ENCODE peak calls at places on chromosome 2, in six cellular contexts. T is A549, K is HCT116, W is K562, F is HepG2, O is GM12878. D is an unnamed sample.

GRCh38 chr2:26008095-26008494 is 25.8 kb upstream of the RAB10 start:
- DNase-seq in T (no peak), O (no peak), K (no peak), F (no peak), W (no peak), D (no peak)

GRCh38 chr2:38444247-38444646 is 67.2 kb upstream of the ATL2 start:
- DNase-seq in O (no peak), W (no peak), F (no peak), T (no peak), K (peak), D (no peak)

GRCh38 chr2:7625392-7626138 is 708.4 kb downstream of the RNF144A start:
- DNase-seq in W (no peak), O (peak), T (no peak), K (no peak), F (no peak), D (no peak)

GRCh38 chr2:36296798-36297197 is 58.8 kb upstream of the CRIM1 start:
- DNase-seq in T (no peak), F (no peak), W (no peak), O (no peak), K (no peak), D (no peak)

GRCh38 chr2:23603581-23603980 is 218.6 kb downstream of the KLHL29 start:
- DNase-seq in O (no peak), T (no peak), F (no peak), K (no peak), W (no peak), D (no peak)

GRCh38 chr2:120034616-120035015 is 21.7 kb downstream of the EPB41L5 start:
- DNase-seq in O (no peak), F (no peak), T (no peak), W (no peak), K (no peak), D (no peak)

GRCh38 chr2:42854207-42854818 is 61.9 kb upstream of the HAAO start:
- DNase-seq in K (no peak), T (no peak), O (no peak), F (peak), W (no peak), D (no peak)

GRCh38 chr2:74902281-74902860 is 56.1 kb upstream of the POLE4 start:
- DNase-seq in K (no peak), F (peak), T (no peak), W (no peak), O (no peak), D (no peak)

GRCh38 chr2:9004338-9005204 is 1.1 kb upstream of the MBOAT2 start:
- DNase-seq in W (peak), T (peak), O (no peak), F (no peak), K (no peak), D (no peak)

GRCh38 chr2:128306931-128307460 is 11.7 kb downstream of the HS6ST1 start:
- DNase-seq in O (no peak), F (no peak), W (no peak), K (no peak), T (no peak), D (no peak)

GRCh38 chr2:95115418-95115817 is 6.2 kb downstream of the MRPS5 start:
- DNase-seq in W (peak), F (peak), T (peak), K (peak), O (peak), D (peak)

GRCh38 chr2:240392084-240392947 is 43.1 kb upstream of the GPC1 start:
- DNase-seq in K (no peak), W (no peak), T (no peak), F (no peak), O (no peak), D (no peak)

GRCh38 chr2:240850026-240850425 is 18.6 kb upstream of the AGXT start:
- DNase-seq in W (no peak), T (no peak), O (no peak), F (no peak), K (no peak), D (no peak)

GRCh38 chr2:12554235-12555011 is 162.3 kb upstream of the TRIB2 start:
- DNase-seq in K (no peak), W (no peak), F (no peak), T (no peak), O (no peak), D (no peak)

GRCh38 chr2:176553685-176554106 is 284.5 kb downstream of the MTX2 start:
- DNase-seq in F (no peak), K (peak), O (no peak), W (no peak), T (peak), D (peak)

GRCh38 chr2:241532168-241532567 is 23.8 kb upstream of the STK25 start:
- DNase-seq in O (no peak), W (no peak), T (no peak), K (no peak), F (no peak), D (no peak)

GRCh38 chr2:196234672-196235071 is 63.3 kb upstream of the STK17B start:
- DNase-seq in O (peak), K (no peak), W (peak), T (no peak), F (no peak), D (no peak)

GRCh38 chr2:198444800-198445287 is 640.5 kb downstream of the PLCL1 start:
- DNase-seq in T (no peak), O (no peak), K (no peak), F (no peak), W (no peak), D (no peak)

GRCh38 chr2:198453866-198454265 is 649.5 kb downstream of the PLCL1 start:
- DNase-seq in F (no peak), T (no peak), W (no peak), O (no peak), K (no peak), D (no peak)

GRCh38 chr2:198452327-198452726 is 647.9 kb downstream of the PLCL1 start:
- DNase-seq in O (no peak), W (no peak), K (no peak), T (no peak), F (no peak), D (no peak)

DNA sequence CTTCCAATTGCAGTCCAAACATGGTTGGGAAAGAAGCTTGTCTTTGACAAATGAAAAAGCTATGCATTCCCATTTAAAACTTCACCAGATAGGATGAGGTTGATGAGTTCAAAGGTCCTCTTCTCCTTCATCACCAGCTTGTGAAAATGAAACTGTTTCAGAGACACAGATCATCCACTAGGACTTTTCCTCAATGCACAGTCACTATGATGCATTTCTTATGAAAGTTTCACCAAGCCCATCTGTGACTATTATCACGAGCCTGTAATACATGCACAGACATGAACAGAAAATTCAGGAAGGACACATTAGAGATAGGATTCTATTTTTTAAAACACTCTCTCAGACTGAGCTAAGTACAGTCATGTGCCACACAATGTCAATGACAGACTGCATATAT is 644.4 kb downstream of the PLCL1 start:
- DNase-seq in K (no peak), F (no peak), W (no peak), O (no peak), T (no peak), D (no peak)
- TF ChIP-seq REST in K (no peak), F (no peak), W (no peak), O (no peak), T (no peak), D (no peak)

DNA sequence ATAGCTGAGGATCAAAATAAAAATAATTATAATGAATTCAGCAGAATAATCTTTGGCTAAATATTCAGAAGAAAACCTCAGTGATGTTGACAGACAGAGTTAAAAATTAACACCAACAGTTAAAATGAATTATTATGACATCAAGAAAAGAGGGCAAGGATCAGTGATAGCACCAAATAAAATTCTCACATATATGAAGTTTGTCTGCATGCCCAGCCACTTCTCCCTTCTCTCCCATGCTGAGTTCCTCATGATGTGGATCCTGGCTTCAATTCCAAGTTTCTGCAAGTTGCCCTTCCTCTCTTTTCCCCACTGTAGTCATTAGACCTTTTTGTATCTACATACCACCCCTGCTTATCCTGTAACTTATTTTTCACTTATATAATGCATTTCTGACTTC is 6.8 kb downstream of the STRADB start:
- DNase-seq in T (no peak), F (no peak), K (no peak), O (no peak), W (no peak), D (no peak)
- TF ChIP-seq MAX in T (no peak), F (no peak), K (no peak), O (no peak), W (no peak), D (no peak)

GRCh38 chr2:190858817-190859216 is 21.8 kb upstream of the GLS start:
- DNase-seq in W (no peak), T (no peak), F (peak), K (no peak), O (no peak), D (no peak)
- TF ChIP-seq REST in W (no peak), T (no peak), F (no peak), K (no peak), O (no peak), D (no peak)

GRCh38 chr2:63048367-63049171 is 2.1 kb upstream of the OTX1 start:
- DNase-seq in K (no peak), W (no peak), O (no peak), T (no peak), F (no peak), D (peak)
- TF ChIP-seq MAX in K (no peak), W (no peak), O (no peak), T (no peak), F (no peak), D (no peak)

DNA sequence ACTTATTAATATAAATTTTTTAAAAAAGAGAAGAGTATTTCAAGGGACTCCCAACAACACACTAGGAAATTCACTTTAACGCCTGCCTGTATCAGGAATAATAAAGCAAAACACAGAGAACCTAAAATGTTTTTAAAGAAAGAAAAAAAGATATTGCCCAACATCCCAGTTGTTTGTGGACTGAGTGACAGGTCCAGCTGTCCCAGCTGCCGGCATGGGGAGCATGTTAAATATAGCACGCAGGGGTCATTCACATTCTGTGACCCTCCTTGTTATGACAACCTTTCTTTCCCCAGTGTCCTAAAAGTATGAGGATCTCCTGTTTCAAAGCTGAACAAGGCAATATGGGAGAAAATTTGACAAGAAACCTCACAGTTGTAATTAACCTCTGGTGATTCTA is 4.4 kb downstream of the KLHL41 start:
- DNase-seq in T (no peak), F (peak), O (no peak), W (no peak), K (no peak), D (no peak)
- TF ChIP-seq REST in T (no peak), F (no peak), O (no peak), W (no peak), K (no peak), D (no peak)

GRCh38 chr2:105125428-105125827 is 87.6 kb downstream of the MRPS9 start:
- DNase-seq in T (no peak), W (peak), O (no peak), K (peak), F (peak), D (peak)

GRCh38 chr2:105126353-105126752 is 88.5 kb downstream of the MRPS9 start:
- DNase-seq in W (no peak), T (no peak), F (no peak), K (no peak), O (no peak), D (no peak)

GRCh38 chr2:105129722-105130232 is 91.9 kb downstream of the MRPS9 start:
- DNase-seq in T (no peak), O (peak), F (no peak), W (no peak), K (no peak), D (no peak)

GRCh38 chr2:105125920-105126319 is 88.1 kb downstream of the MRPS9 start:
- DNase-seq in O (no peak), T (no peak), W (no peak), K (no peak), F (no peak), D (no peak)

DNA sequence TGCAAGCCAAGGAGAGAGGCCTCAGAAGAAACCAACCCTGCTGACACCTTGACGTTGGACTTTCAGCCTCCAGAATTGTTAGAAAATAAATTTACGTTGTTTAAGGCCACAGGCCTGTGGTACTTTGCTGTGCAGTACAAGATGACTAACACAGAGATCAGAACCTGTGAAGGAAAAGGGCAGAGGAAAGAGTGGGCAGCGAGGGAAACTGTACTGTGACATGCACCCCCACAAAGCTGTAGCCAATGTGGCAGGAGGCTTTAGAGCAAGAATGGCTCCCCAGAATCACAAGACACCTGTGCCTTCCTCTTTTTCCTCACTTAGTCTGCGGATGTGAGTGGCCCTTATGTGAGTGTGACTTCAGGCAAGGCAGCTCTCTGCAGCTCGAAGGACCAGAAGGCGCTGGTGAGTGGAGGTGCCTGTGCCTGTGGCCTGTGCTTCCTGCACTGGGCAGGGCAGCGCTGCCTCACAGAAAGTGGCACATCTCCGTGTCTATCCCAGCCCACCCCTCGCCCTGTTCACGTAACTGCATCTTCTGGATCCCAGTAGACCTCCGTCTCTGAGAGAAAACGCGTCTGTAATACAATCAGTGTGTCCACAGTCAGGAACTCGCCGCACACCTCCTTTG is 89.5 kb downstream of the MRPS9 start:
- DNase-seq in F (no peak), W (no peak), K (no peak), T (no peak), O (no peak), D (no peak)
- TF ChIP-seq MAX in F (no peak), W (no peak), K (no peak), T (no peak), O (no peak), D (no peak)

GRCh38 chr2:190649798-190650390 is 1.0 kb downstream of the NAB1 start:
- DNase-seq in T (peak), W (peak), O (no peak), F (peak), K (no peak), D (peak)
- TF ChIP-seq REST in T (no peak), W (no peak), O (no peak), F (no peak), K (no peak), D (no peak)

GRCh38 chr2:72953976-72954375 is 36.7 kb downstream of the EMX1 start:
- DNase-seq in T (no peak), W (no peak), F (no peak), O (no peak), K (no peak), D (no peak)
- TF ChIP-seq MAX in T (no peak), W (no peak), F (no peak), O (no peak), K (no peak), D (no peak)

DNA sequence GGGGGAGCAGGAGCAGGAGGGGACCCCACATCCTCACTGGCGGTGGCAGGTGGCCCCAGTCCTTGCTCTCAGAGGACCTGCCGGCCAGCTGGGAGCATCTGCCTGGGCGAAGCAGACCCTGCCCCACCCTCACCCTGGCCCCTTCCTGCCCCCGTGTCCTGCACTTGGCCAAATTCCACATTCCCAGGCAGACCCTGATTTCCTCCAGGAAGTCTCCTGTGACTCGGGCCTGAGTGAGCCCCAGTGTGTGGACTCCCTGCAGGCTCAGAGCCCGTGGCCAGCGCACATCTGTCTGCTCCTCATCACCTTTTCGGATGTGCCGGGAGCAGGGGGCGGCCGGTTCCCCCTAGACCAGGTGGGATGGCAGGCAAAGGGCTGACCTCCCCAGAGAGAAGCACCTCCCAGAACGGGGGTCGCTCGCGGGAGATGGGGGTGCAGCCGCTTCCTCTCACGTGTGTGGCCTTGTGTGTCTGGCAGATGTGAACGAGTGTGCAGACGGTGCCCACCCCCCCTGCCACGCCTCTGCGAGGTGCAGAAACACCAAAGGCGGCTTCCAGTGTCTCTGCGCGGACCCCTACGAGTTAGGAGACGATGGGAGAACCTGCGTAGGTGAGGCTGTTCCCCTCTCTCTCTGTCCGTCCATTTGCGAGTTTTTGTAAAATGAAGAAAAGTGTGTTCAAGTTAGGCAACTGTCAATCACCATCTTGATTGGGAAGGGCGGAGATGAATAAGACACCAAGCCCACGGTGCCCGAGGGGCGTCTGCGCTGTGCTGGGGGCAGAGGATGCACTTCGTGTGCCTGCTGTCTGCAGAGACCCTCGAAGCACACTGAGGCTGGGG is 90.4 kb downstream of the TPO start:
- DNase-seq in T (no peak), F (no peak), O (no peak), K (no peak), W (no peak), D (no peak)
- TF ChIP-seq REST in T (no peak), F (no peak), O (no peak), K (no peak), W (no peak), D (no peak)

GRCh38 chr2:97644023-97644717 is 1.7 kb upstream of the COX5B start:
- DNase-seq in O (no peak), T (no peak), W (no peak), F (no peak), K (no peak), D (no peak)
- TF ChIP-seq MAX in O (no peak), T (no peak), W (no peak), F (no peak), K (no peak), D (no peak)